ENCODE peak calls at places on chromosomes 7 and 10, in six cellular contexts. X is CD8-positive, alpha-beta T cell; W is esophagus muscularis mucosa; R is ascending aorta; L is HCT116; V is left ventricle myocardium inferior. K is an unnamed sample.

GRCh38 chr7:145293120-145293792 is 457.4 kb upstream of the TPK1 start:
- DNase-seq in L (no peak), X (no peak), R (no peak), W (no peak), V (no peak), K (no peak)

GRCh38 chr7:824664-825063 is 7.6 kb upstream of the SUN1 start:
- DNase-seq in X (no peak), V (no peak), W (no peak), R (no peak), L (no peak), K (no peak)

GRCh38 chr10:16891375-16892313 is 74.4 kb upstream of the RSU1 start:
- DNase-seq in X (peak; percentile 9), W (no peak), L (peak; percentile 92), R (no peak), V (peak; percentile 68), K (peak; percentile 17)

GRCh38 chr7:47689558-47689957 is 107.6 kb upstream of the TNS3 start:
- DNase-seq in X (no peak), L (no peak), V (no peak), R (no peak), W (no peak), K (no peak)

GRCh38 chr10:125260260-125260659 is 99.9 kb upstream of the CTBP2 start:
- DNase-seq in V (no peak), L (no peak), R (no peak), X (no peak), W (peak; percentile 31), K (no peak)

GRCh38 chr7:39317107-39317506 is 249.1 kb upstream of the YAE1 start:
- DNase-seq in V (no peak), R (no peak), W (no peak), L (no peak), X (no peak), K (no peak)

GRCh38 chr7:108824840-108825540 is 255.3 kb downstream of the DNAJB9 start:
- DNase-seq in R (peak; percentile 9), W (no peak), V (no peak), X (no peak), L (peak; percentile 26), K (no peak)

GRCh38 chr7:41487229-41487861 is 215.5 kb downstream of the INHBA start:
- DNase-seq in V (no peak), L (no peak), W (no peak), R (no peak), X (no peak), K (no peak)

GRCh38 chr10:50596456-50596855 is 27.3 kb downstream of the SGMS1 start:
- DNase-seq in X (no peak), L (no peak), W (no peak), R (no peak), V (no peak), K (no peak)

GRCh38 chr7:41147651-41148360 is 555.1 kb downstream of the INHBA start:
- DNase-seq in L (no peak), V (no peak), W (no peak), R (no peak), X (no peak), K (no peak)

GRCh38 chr10:131124945-131125344 is 186.6 kb downstream of the TCERG1L start:
- DNase-seq in X (no peak), W (no peak), L (no peak), R (no peak), V (no peak), K (no peak)

GRCh38 chr7:20306499-20306946 is 24.2 kb upstream of the ITGB8 start:
- DNase-seq in X (no peak), V (no peak), L (no peak), W (no peak), R (no peak), K (no peak)

GRCh38 chr7:20307119-20307518 is 23.6 kb upstream of the ITGB8 start:
- DNase-seq in X (no peak), V (no peak), W (no peak), L (no peak), R (no peak), K (no peak)

GRCh38 chr7:20304366-20304765 is 26.3 kb upstream of the ITGB8 start:
- DNase-seq in R (no peak), V (no peak), L (no peak), X (no peak), W (no peak), K (no peak)

GRCh38 chr7:20307901-20308300 is 22.8 kb upstream of the ITGB8 start:
- DNase-seq in V (no peak), W (no peak), X (no peak), R (no peak), L (no peak), K (no peak)

GRCh38 chr7:20305726-20306125 is 25.0 kb upstream of the ITGB8 start:
- DNase-seq in W (no peak), L (no peak), R (no peak), V (no peak), X (no peak), K (no peak)
- H3K4me1 ChIP-seq in W (peaks cover 14% of the 10 kb centered on the region), L (no peaks in the 10 kb centered on the region), R (no peaks in the 10 kb centered on the region), V (no peaks in the 10 kb centered on the region), X (no peaks in the 10 kb centered on the region), K (no peaks in the 10 kb centered on the region)

GRCh38 chr10:20606985-20607384 is 290.1 kb downstream of the NEBL start:
- DNase-seq in V (no peak), L (no peak), X (no peak), R (no peak), W (no peak), K (no peak)
- H3K9me3 ChIP-seq in V (peaks cover 12% of the 10 kb centered on the region), L (peaks cover 6% of the 10 kb centered on the region), X (no peaks in the 10 kb centered on the region), R (no peaks in the 10 kb centered on the region), W (no peaks in the 10 kb centered on the region), K (no peaks in the 10 kb centered on the region)

GRCh38 chr7:157004839-157005455 is 5.5 kb downstream of the MNX1 start:
- DNase-seq in L (no peak), X (no peak), W (no peak), V (no peak), R (no peak), K (no peak)
- H3K4me1 ChIP-seq in L (peaks cover 23% of the 10 kb centered on the region), X (peaks cover 16% of the 10 kb centered on the region), W (peaks cover 60% of the 10 kb centered on the region), V (peaks cover 56% of the 10 kb centered on the region), R (peaks cover 9% of the 10 kb centered on the region), K (peaks cover 20% of the 10 kb centered on the region)

DNA sequence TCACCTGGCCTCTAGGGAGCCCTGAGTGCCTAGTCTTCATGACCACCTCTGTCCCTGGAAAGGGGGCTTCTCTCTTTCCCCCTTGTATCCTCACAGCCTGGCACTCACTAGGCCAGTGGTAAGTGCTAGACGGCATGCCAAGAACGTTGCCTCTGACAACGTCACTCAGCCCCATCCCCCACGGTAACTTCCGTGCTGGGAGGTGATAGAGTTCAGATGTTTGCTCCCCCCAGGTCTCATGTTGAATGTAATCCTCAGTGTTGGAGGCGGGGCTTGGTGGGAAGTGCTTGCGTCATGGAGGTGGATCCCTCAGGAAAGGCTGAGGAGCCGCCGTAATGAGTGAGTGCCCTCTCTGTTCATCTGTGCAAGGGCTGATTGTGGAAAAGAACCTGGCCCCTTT is 343.3 kb upstream of the MKI67 start:
- DNase-seq in W (no peak), L (no peak), V (no peak), X (no peak), R (no peak), K (no peak)
- H3K9me3 ChIP-seq in W (no peaks in the 10 kb centered on the region), L (no peaks in the 10 kb centered on the region), V (no peaks in the 10 kb centered on the region), X (no peaks in the 10 kb centered on the region), R (no peaks in the 10 kb centered on the region), K (no peaks in the 10 kb centered on the region)

DNA sequence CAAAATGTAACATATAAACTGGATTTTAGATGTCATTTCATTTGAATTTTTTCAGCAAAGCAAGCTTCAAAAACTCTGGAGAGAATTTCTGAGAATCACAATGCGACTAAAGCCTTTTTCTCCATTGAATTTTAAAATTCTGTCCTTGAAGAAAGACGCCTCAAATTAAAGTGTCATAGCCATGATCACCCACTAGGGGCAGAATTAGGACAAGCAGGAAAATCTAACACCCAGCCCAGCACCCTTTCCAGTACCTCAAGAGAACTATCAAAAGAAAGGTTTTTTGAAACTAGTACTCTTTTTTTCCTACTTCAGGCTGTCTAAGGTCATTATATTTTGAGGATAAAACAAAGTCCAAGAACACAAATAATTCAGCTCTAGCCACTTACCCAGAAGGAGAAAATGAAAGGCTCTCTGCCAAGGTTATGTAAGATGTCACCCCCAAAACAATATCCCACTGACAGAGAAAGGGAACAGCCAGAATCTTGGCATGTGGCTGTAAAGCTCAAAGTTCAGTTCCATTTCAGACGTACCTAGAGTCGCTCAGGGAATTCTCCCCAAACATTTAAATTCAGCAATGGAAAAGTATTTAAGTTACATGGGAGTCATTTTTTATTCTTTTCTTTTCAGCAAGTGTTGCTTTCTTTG is 299.4 kb downstream of the SNX13 start:
- DNase-seq in X (no peak), R (no peak), W (no peak), L (peak; percentile 46), V (no peak), K (no peak)
- H3K4me1 ChIP-seq in X (no peaks in the 10 kb centered on the region), R (no peaks in the 10 kb centered on the region), W (no peaks in the 10 kb centered on the region), L (no peaks in the 10 kb centered on the region), V (no peaks in the 10 kb centered on the region), K (no peaks in the 10 kb centered on the region)

GRCh38 chr10:1213707-1214675 is 157.8 kb downstream of the WDR37 start:
- DNase-seq in L (no peak), X (no peak), W (no peak), R (no peak), V (no peak), K (no peak)

GRCh38 chr10:1213252-1213651 is 157.1 kb downstream of the WDR37 start:
- DNase-seq in X (no peak), V (no peak), R (no peak), W (no peak), L (no peak), K (no peak)

GRCh38 chr10:1210667-1211066 is 154.5 kb downstream of the WDR37 start:
- DNase-seq in W (no peak), V (no peak), X (no peak), L (no peak), R (no peak), K (no peak)

GRCh38 chr10:1212571-1213141 is 156.5 kb downstream of the WDR37 start:
- DNase-seq in L (no peak), X (no peak), R (no peak), W (no peak), V (no peak), K (no peak)

GRCh38 chr10:1211844-1212570 is 155.8 kb downstream of the WDR37 start:
- DNase-seq in L (no peak), X (no peak), V (no peak), W (no peak), R (no peak), K (no peak)
- H3K9me3 ChIP-seq in L (no peaks in the 10 kb centered on the region), X (no peaks in the 10 kb centered on the region), V (no peaks in the 10 kb centered on the region), W (no peaks in the 10 kb centered on the region), R (no peaks in the 10 kb centered on the region), K (no peaks in the 10 kb centered on the region)

GRCh38 chr7:46672861-46673260 is 751.8 kb upstream of the IGFBP3 start:
- DNase-seq in R (no peak), W (no peak), L (no peak), X (no peak), V (no peak), K (no peak)

GRCh38 chr7:46675456-46675855 is 754.4 kb upstream of the IGFBP3 start:
- DNase-seq in X (no peak), R (no peak), L (no peak), V (no peak), W (no peak), K (no peak)

DNA sequence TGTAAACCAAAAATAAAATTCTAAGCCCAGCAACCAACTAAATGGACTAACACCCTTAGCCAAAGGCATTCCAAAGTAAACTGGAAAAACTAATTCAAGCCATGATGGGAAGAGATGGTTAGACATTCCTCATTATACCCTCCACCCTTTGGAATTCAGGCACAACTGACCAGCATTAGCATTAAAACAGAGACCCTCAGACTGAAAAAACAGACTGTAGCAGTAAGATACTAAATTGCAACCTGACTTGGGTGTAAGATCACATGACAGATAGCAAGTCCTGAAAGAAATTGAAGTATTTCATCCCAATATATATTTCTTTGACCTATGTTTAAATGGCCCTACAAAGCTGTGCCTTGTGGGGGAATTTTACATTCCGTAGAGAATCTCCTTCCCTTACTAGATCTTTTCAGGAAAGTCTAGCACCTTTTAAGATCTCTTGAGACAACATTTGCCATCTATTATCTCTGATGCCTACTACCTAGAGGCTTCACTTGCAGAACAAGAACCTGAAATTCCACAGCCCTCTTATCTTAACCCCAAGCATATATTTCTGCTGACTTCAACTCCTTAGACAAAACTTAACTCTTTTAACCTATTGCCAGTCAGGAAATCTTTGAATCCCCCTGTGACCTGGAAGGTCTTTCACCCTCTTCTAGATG is 750.2 kb upstream of the IGFBP3 start:
- DNase-seq in X (no peak), W (no peak), L (no peak), R (no peak), V (no peak), K (no peak)
- H3K4me1 ChIP-seq in X (no peaks in the 10 kb centered on the region), W (no peaks in the 10 kb centered on the region), L (no peaks in the 10 kb centered on the region), R (no peaks in the 10 kb centered on the region), V (no peaks in the 10 kb centered on the region), K (no peaks in the 10 kb centered on the region)